ENCODE peak calls at places on chromosomes 12 and 14, in six cellular contexts. J, H, N, F, K and W are unnamed samples.

GRCh38 chr12:104718581-104718980 is 239.5 kb downstream of the SLC41A2 start:
- DNase-seq in F (peak; percentile 64), K (no peak), J (no peak), H (no peak), N (no peak), W (no peak)

GRCh38 chr12:110039085-110039807 is 9.1 kb downstream of the C12orf76 start:
- DNase-seq in K (peak; percentile 80), F (peak; percentile 95), H (no peak), J (no peak), N (no peak), W (peak; percentile 62)

GRCh38 chr12:57726884-57727757 is 11.4 kb downstream of the AGAP2 start:
- DNase-seq in F (peak; percentile 33), N (peak; percentile 59), K (peak; percentile 46), J (no peak), H (peak; percentile 40), W (no peak)

GRCh38 chr14:61090432-61091216 is 109.6 kb downstream of the SLC38A6 start:
- DNase-seq in J (no peak), K (no peak), N (no peak), F (no peak), H (no peak), W (no peak)

GRCh38 chr14:31911160-31911559 is 165.9 kb upstream of the ARHGAP5 start:
- DNase-seq in J (no peak), H (no peak), N (no peak), K (no peak), F (no peak), W (no peak)

GRCh38 chr12:65306603-65307501 is 28.4 kb downstream of the MSRB3 start:
- DNase-seq in J (no peak), K (peak; percentile 78), H (peak; percentile 31), N (peak; percentile 50), F (peak; percentile 66), W (peak; percentile 54)

GRCh38 chr12:121753844-121754264 is 39.6 kb downstream of the RHOF start:
- DNase-seq in K (no peak), N (peak; percentile 69), H (no peak), J (no peak), F (no peak), W (no peak)

GRCh38 chr12:53217049-53217929 is 10.2 kb upstream of the ITGB7 start:
- DNase-seq in H (peak; percentile 79), F (no peak), J (no peak), K (no peak), N (peak; percentile 43), W (no peak)

GRCh38 chr12:117155278-117156060 is 34.8 kb downstream of the FBXO21 start:
- DNase-seq in H (peak; percentile 92), N (peak; percentile 36), F (peak; percentile 46), K (peak; percentile 76), J (peak; percentile 71), W (peak; percentile 92)

GRCh38 chr12:114006482-114007425 is 40.6 kb upstream of the RBM19 start:
- DNase-seq in J (no peak), H (no peak), K (no peak), N (no peak), F (no peak), W (no peak)

GRCh38 chr14:102211240-102211639 is 71.5 kb downstream of the WDR20 start:
- DNase-seq in N (no peak), K (no peak), H (no peak), J (no peak), F (no peak), W (no peak)

GRCh38 chr12:116474331-116474730 is 84.8 kb upstream of the MAP1LC3B2 start:
- DNase-seq in F (no peak), H (no peak), K (no peak), J (no peak), N (no peak), W (no peak)

GRCh38 chr14:89266754-89267153 is 150.3 kb downstream of the FOXN3 start:
- DNase-seq in H (no peak), J (no peak), N (no peak), K (no peak), F (peak; percentile 70), W (no peak)

GRCh38 chr14:101945171-101945570 is 19.2 kb upstream of the DYNC1H1 start:
- DNase-seq in J (no peak), F (no peak), N (no peak), H (no peak), K (no peak), W (no peak)

GRCh38 chr12:118357327-118358007 is 15.2 kb downstream of the TAOK3 start:
- DNase-seq in N (no peak), F (peak; percentile 36), J (no peak), H (no peak), K (peak; percentile 32), W (peak; percentile 58)
- TF ChIP-seq CTCF in N (no peak), F (no peak), J (no peak), H (peak; percentile 8), K (peak; percentile 3), W (no peak)

GRCh38 chr12:25583545-25583944 is 30.5 kb upstream of the LMNTD1 start:
- DNase-seq in J (no peak), H (peak; percentile 17), F (peak; percentile 34), N (no peak), K (peak; percentile 85), W (peak; percentile 9)
- TF ChIP-seq CTCF in J (no peak), H (peak; percentile 38), F (no peak), N (no peak), K (peak; percentile 55), W (no peak)

GRCh38 chr14:87888136-87888999 is 104.6 kb downstream of the GALC start:
- DNase-seq in J (no peak), F (no peak), N (no peak), H (peak; percentile 48), K (peak; percentile 12), W (peak; percentile 11)
- TF ChIP-seq CTCF in J (no peak), F (peak; percentile 57), N (peak; percentile 31), H (peak; percentile 79), K (peak; percentile 25), W (no peak)

DNA sequence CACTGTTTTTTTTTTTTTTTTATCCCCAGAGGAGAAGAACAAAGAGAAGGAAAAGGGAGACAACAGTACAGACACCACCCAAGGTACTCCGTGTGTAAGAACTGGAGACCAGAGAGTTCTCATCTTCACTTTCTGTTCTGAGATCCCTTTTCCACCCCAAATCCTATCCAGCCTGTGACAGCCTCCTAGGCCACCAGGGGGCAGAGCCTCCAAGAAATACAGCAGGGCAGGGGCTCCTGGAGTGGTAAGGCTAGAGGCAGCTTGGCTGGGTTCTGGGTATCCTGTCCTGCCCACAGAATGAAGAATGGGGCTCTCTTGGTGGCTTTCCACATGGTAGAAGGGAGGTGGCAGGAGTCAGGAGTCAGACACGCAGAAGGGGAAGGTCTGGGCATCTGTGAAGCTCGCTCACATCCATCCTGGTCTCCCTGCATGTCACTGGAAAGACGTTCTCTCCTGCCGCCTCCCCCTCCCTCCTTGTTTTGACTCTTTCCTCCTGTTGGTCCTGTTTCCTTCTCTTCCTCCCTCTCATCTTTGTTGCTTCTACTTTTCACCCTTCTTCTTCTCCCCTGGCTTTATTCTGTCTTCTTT is 12.0 kb downstream of the CLSTN3 start:
- DNase-seq in K (peak; percentile 64), F (peak; percentile 11), H (peak; percentile 70), N (no peak), J (peak; percentile 40), W (peak; percentile 68)
- TF ChIP-seq CTCF in K (peak; percentile 55), F (peak; percentile 54), H (peak; percentile 76), N (peak; percentile 68), J (peak; percentile 48), W (peak; percentile 66)

GRCh38 chr12:6606331-6607131 is 648 bp downstream of the CHD4 start:
- DNase-seq in J (peak; percentile 41), H (peak; percentile 56), K (peak; percentile 78), N (peak; percentile 77), F (peak; percentile 23), W (peak; percentile 42)
- TF ChIP-seq CTCF in J (no peak), H (no peak), K (no peak), N (no peak), F (no peak), W (no peak)

GRCh38 chr14:76653875-76654572 is 107.2 kb upstream of the VASH1 start:
- DNase-seq in F (no peak), J (no peak), K (peak; percentile 23), N (no peak), H (no peak), W (no peak)
- TF ChIP-seq CTCF in F (no peak), J (no peak), K (no peak), N (no peak), H (no peak), W (no peak)

GRCh38 chr14:79369359-79370332 is 841.7 kb downstream of the DIO2 start:
- DNase-seq in K (peak; percentile 72), F (peak; percentile 99), N (no peak), H (no peak), J (no peak), W (no peak)
- TF ChIP-seq CTCF in K (no peak), F (no peak), N (no peak), H (no peak), J (no peak), W (no peak)

GRCh38 chr12:23217158-23217557 is 592.2 kb downstream of the ETNK1 start:
- DNase-seq in N (no peak), F (no peak), J (no peak), H (no peak), K (no peak), W (no peak)

GRCh38 chr12:23221926-23222325 is 597.0 kb downstream of the ETNK1 start:
- DNase-seq in K (no peak), F (no peak), J (no peak), N (no peak), H (no peak), W (no peak)

GRCh38 chr12:23217716-23218115 is 592.7 kb downstream of the ETNK1 start:
- DNase-seq in N (no peak), J (no peak), F (no peak), K (no peak), H (no peak), W (no peak)

GRCh38 chr12:23222801-23223200 is 597.8 kb downstream of the ETNK1 start:
- DNase-seq in N (no peak), H (no peak), J (no peak), K (no peak), F (no peak), W (no peak)

GRCh38 chr12:23221066-23221465 is 596.1 kb downstream of the ETNK1 start:
- DNase-seq in J (no peak), K (no peak), H (peak; percentile 44), N (no peak), F (no peak), W (peak; percentile 42)
- TF ChIP-seq CTCF in J (no peak), K (peak; percentile 15), H (peak; percentile 62), N (peak; percentile 40), F (peak; percentile 25), W (peak; percentile 29)

GRCh38 chr12:11724888-11725310 is 75.4 kb downstream of the ETV6 start:
- DNase-seq in F (peak; percentile 90), J (no peak), K (no peak), N (no peak), H (no peak), W (no peak)

GRCh38 chr12:11722071-11722470 is 72.6 kb downstream of the ETV6 start:
- DNase-seq in N (no peak), J (no peak), K (no peak), H (no peak), F (no peak), W (no peak)

GRCh38 chr12:11725616-11726015 is 76.1 kb downstream of the ETV6 start:
- DNase-seq in H (no peak), N (no peak), K (no peak), J (no peak), F (peak; percentile 14), W (no peak)

GRCh38 chr12:11723993-11724392 is 74.5 kb downstream of the ETV6 start:
- DNase-seq in F (peak; percentile 95), N (no peak), J (no peak), K (no peak), H (peak; percentile 53), W (no peak)

GRCh38 chr12:11722578-11723138 is 73.2 kb downstream of the ETV6 start:
- DNase-seq in N (no peak), J (no peak), K (no peak), F (no peak), H (no peak), W (no peak)
- TF ChIP-seq CTCF in N (no peak), J (no peak), K (no peak), F (no peak), H (no peak), W (no peak)

GRCh38 chr12:20142956-20143355 is 225.4 kb upstream of the PDE3A start:
- DNase-seq in F (no peak), N (no peak), H (no peak), K (peak; percentile 17), J (no peak), W (no peak)
- TF ChIP-seq CTCF in F (no peak), N (no peak), H (peak; percentile 35), K (peak; percentile 27), J (no peak), W (no peak)